ENCODE peak calls at places on chromosome 19, in seven cellular contexts. F is OCI-LY7, D is HCT116, P is MM.1S, U is neural progenitor cell, T is GM23248, H is PC-3. R is an unnamed sample.

GRCh38 chr19:741506-742131 is 9.3 kb upstream of the MISP start:
- DNase-seq in F (peak; percentile 51), D (no peak), U (peak; percentile 70), T (no peak), H (peak; percentile 18), P (peak; percentile 35), R (no peak)

GRCh38 chr19:3770136-3771032 is 1.6 kb downstream of the RAX2 start:
- DNase-seq in T (no peak), D (no peak), H (no peak), F (no peak), P (no peak), U (no peak), R (no peak)

GRCh38 chr19:18729933-18730530 is 46.6 kb downstream of the CRTC1 start:
- DNase-seq in P (no peak), H (no peak), T (no peak), D (no peak), U (no peak), F (no peak), R (no peak)

GRCh38 chr19:22491746-22492145 is 69.6 kb upstream of the ZNF98 start:
- DNase-seq in T (no peak), D (no peak), U (no peak), H (no peak), P (no peak), F (no peak), R (no peak)

GRCh38 chr19:12689581-12690216 is 1.9 kb downstream of the GNG14 start:
- DNase-seq in H (no peak), P (no peak), U (no peak), T (no peak), D (no peak), F (no peak), R (no peak)

GRCh38 chr19:19758164-19758563 is 25.3 kb upstream of the ZNF14 start:
- DNase-seq in T (no peak), U (no peak), D (no peak), P (no peak), H (no peak), F (peak; percentile 16), R (no peak)

GRCh38 chr19:3610745-3611717 is 4.4 kb upstream of the TBXA2R start:
- DNase-seq in T (no peak), P (no peak), D (no peak), U (no peak), F (no peak), H (no peak), R (no peak)

GRCh38 chr19:23385404-23385803 is 9.9 kb downstream of the ZNF91 start:
- DNase-seq in D (no peak), U (no peak), P (no peak), T (no peak), F (no peak), H (no peak), R (no peak)

GRCh38 chr19:45995715-45996385 is 583 bp downstream of the CCDC61 start:
- DNase-seq in T (peak; percentile 58), U (no peak), P (no peak), D (no peak), F (no peak), H (no peak), R (no peak)

GRCh38 chr19:18278521-18279265 is 2.7 kb downstream of the JUND start:
- DNase-seq in T (peak; percentile 50), D (no peak), U (no peak), H (no peak), P (no peak), F (peak; percentile 41), R (no peak)

GRCh38 chr19:53328967-53329366 is 4.6 kb upstream of the ZNF845 start:
- DNase-seq in T (peak; percentile 62), F (no peak), U (no peak), H (no peak), D (no peak), P (no peak), R (no peak)

GRCh38 chr19:45139286-45140143 is 21.3 kb downstream of the NKPD1 start:
- DNase-seq in U (no peak), D (no peak), P (no peak), F (no peak), T (no peak), H (no peak), R (no peak)

GRCh38 chr19:49771674-49772139 is 4.9 kb downstream of the AP2A1 start:
- DNase-seq in D (no peak), T (no peak), H (no peak), P (no peak), F (peak; percentile 33), U (no peak), R (no peak)

GRCh38 chr19:17807731-17808316 is 12.9 kb downstream of the B3GNT3 start:
- DNase-seq in P (no peak), T (no peak), H (no peak), F (no peak), D (no peak), U (no peak), R (no peak)

GRCh38 chr19:39082167-39082566 is 2.0 kb upstream of the ACP7 start:
- DNase-seq in D (no peak), U (no peak), P (no peak), H (no peak), T (no peak), F (no peak), R (no peak)

GRCh38 chr19:39082745-39083598 is 1.2 kb upstream of the ACP7 start:
- DNase-seq in U (no peak), D (no peak), T (no peak), P (no peak), H (peak; percentile 19), F (no peak), R (no peak)

GRCh38 chr19:39084732-39085080 is 538 bp downstream of the ACP7 start:
- DNase-seq in H (peak; percentile 14), F (no peak), D (no peak), T (peak; percentile 27), U (peak; percentile 22), P (no peak), R (no peak)

GRCh38 chr19:39083983-39084731 is at the start of gene ACP7:
- DNase-seq in F (no peak), U (peak; percentile 40), D (no peak), P (no peak), T (peak; percentile 43), H (peak; percentile 32), R (peak; percentile 41)

DNA sequence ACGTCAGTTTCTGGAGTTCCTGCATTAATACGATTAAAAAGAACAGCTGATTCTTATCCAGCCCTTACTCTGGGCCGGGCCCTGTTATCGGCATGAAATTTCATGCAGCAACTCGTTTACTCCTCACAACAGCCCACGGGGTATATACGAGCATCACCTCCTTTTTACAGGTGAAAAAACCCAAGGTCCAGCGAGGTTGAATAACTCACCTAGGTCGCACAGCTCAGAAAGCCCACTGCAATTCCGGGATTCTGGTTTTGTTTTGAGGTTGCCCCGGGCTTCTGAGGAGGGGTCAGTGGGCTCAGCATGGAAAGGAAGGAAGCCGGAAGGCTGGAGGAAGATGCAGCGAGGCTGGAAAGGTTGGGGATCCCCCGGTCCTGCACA is 577 bp upstream of the ACP7 start:
- DNase-seq in H (no peak), T (peak; percentile 16), D (no peak), P (no peak), U (no peak), F (no peak), R (no peak)
- TF ChIP-seq EZH2phosphoT487 in H (no peak), T (no peak), D (no peak), P (no peak), U (no peak), F (no peak), R (no peak)

GRCh38 chr19:51181377-51181912 is 39.3 kb downstream of the SIGLEC7 start:
- DNase-seq in P (no peak), H (no peak), D (no peak), U (no peak), T (no peak), F (no peak), R (no peak)
- H2AFZ ChIP-seq in P (no peak overlapping the region), H (no peak overlapping the region), D (no peak overlapping the region), U (peak overlapping the region; percentile 63), T (no peak overlapping the region), F (no peak overlapping the region), R (no peak overlapping the region)

DNA sequence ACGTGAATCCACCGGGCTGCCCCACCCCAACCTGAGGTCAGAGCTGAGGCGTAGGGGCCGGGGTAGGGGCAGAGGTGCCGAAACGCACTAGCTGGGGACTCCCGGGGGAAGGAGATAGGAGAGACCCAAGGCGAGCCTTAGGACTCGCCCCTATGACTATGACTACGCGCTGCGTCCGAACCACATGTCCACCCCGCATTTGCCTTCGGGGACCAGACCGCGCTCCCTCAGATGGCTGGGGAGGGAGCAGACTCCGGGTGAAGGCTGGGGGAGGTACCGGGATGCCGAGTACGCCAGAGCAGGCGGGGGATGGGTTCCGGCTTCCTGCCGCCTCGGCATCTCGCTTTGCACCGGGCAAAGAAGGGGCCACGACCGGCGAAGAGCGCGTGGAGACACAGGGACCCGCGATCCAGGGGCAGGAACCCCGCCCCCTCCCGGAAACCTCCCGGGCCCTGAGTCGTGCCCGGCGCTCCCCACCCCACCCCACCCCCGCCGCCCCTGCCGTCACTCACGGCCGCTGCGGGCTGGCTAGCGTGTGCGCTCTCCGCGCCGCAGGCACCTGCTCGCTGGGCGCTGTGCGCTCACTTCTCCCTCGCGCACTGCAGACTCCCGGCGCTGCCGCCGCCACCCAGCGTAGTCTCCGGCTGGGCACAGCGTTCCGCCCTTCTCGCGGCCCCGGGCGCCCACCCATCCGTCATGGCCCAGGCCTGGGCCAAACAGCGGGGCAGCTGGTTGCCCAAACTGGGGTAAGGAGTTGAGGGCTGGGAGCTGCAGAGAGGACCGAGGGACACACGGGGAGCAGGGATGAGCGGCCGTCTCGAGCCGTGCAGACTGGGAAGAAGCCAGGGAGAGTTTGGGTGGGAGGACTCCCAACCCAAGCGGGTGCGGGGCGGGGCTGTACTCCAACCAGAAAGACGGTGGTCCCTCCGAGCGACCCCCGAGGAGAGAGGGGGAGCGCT is 603 bp upstream of the VSTM2B start:
- DNase-seq in D (no peak), U (peak; percentile 66), F (no peak), H (no peak), P (no peak), T (no peak), R (no peak)
- H3K9me3 ChIP-seq in D (no peaks in the 10 kb centered on the region), U (no peaks in the 10 kb centered on the region), F (no peaks in the 10 kb centered on the region), H (no peaks in the 10 kb centered on the region), P (no peaks in the 10 kb centered on the region), T (no peaks in the 10 kb centered on the region), R (no peaks in the 10 kb centered on the region)

GRCh38 chr19:42189133-42189532 is 28.3 kb downstream of the DEDD2 start:
- DNase-seq in P (no peak), D (no peak), H (no peak), T (no peak), U (no peak), F (no peak), R (no peak)

GRCh38 chr19:42193706-42194105 is 23.8 kb downstream of the DEDD2 start:
- DNase-seq in U (no peak), P (no peak), D (no peak), F (no peak), H (peak; percentile 88), T (no peak), R (no peak)

GRCh38 chr19:42193294-42193693 is 24.2 kb downstream of the DEDD2 start:
- DNase-seq in H (no peak), U (no peak), D (no peak), T (no peak), F (no peak), P (no peak), R (no peak)

GRCh38 chr19:42188665-42189064 is 28.8 kb downstream of the DEDD2 start:
- DNase-seq in U (no peak), H (no peak), P (no peak), D (no peak), T (no peak), F (no peak), R (no peak)

DNA sequence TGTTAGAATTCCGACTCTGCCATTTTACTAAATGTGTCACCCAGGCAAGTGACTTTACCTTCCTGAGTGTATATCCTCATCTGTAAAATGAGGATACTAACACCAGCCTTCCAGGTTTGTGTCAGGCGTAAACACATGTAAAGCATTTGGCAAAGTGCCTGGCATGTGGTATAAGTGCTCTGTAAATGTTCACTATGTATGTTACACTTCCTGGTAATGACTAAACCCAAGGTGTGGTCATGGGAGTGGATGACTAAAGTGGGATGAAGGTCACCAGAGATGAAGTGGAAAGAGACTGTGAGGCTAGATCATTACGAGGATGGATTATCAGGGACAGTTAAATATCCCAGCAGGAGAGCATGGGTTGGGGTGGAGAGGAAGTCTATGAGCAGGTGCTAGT is 25.6 kb downstream of the DEDD2 start:
- DNase-seq in T (peak; percentile 85), U (no peak), P (no peak), H (peak; percentile 96), F (no peak), D (peak; percentile 80), R (peak; percentile 85)
- TF ChIP-seq EZH2phosphoT487 in T (no peak), U (no peak), P (no peak), H (no peak), F (no peak), D (no peak), R (no peak)